ENCODE peak calls at places on chromosomes 4 and X, in ten cellular contexts. H, M, U, Y, W, J, L, R, T and K are unnamed samples.

GRCh38 chr4:139077567-139078355 is 62.2 kb downstream of the NOCT start:
- DNase-seq in H (no peak), M (no peak), U (no peak), Y (no peak), W (no peak), J (no peak), L (no peak), R (no peak), T (no peak), K (no peak)

GRCh38 chr4:157664726-157665125 is 444.2 kb downstream of the GRIA2 start:
- DNase-seq in H (no peak), M (peak; percentile 2), U (no peak), Y (no peak), W (no peak), J (no peak), L (no peak), R (no peak), T (no peak), K (no peak)

GRCh38 chr4:144178414-144178813 is 37.9 kb upstream of the GYPA start:
- DNase-seq in H (peak; percentile 52), M (peak; percentile 12), U (no peak), Y (no peak), W (no peak), J (no peak), L (no peak), R (no peak), T (no peak), K (no peak)

GRCh38 chrX:68842781-68843581 is 14.2 kb downstream of the EFNB1 start:
- DNase-seq in H (no peak), M (no peak), U (no peak), Y (no peak), W (no peak), J (no peak), L (peak; percentile 53), R (no peak), T (no peak), K (no peak)

GRCh38 chr4:87865960-87866598 is 33.3 kb downstream of the MEPE start:
- DNase-seq in H (no peak), M (no peak), U (no peak), Y (no peak), W (no peak), J (no peak), L (no peak), R (no peak), T (peak; percentile 42), K (no peak)

GRCh38 chr4:56844817-56845580 is 23.5 kb upstream of the SPINK2 start:
- DNase-seq in H (no peak), M (no peak), U (no peak), Y (no peak), W (no peak), J (no peak), L (no peak), R (no peak), T (no peak), K (no peak)

GRCh38 chr4:173360587-173361221 is 10.1 kb upstream of the SAP30 start:
- DNase-seq in H (peak; percentile 13), M (peak; percentile 34), U (no peak), Y (no peak), W (no peak), J (no peak), L (no peak), R (no peak), T (no peak), K (no peak)

GRCh38 chr4:187128971-187129370 is 405.3 kb upstream of the FAT1 start:
- DNase-seq in H (no peak), M (no peak), U (no peak), Y (no peak), W (no peak), J (no peak), L (no peak), R (no peak), T (no peak), K (no peak)

GRCh38 chrX:44244008-44244407 is 99.5 kb downstream of the EFHC2 start:
- DNase-seq in H (peak; percentile 3), M (peak; percentile 45), U (no peak), Y (no peak), W (no peak), J (peak; percentile 46), L (no peak), R (no peak), T (peak; percentile 17), K (peak; percentile 17)

GRCh38 chr4:48047421-48047844 is 30.9 kb downstream of the NIPAL1 start:
- DNase-seq in H (no peak), M (no peak), U (no peak), Y (peak; percentile 7), W (no peak), J (peak; percentile 47), L (no peak), R (peak; percentile 30), T (no peak), K (peak; percentile 86)

GRCh38 chr4:4866124-4866832 is 6.8 kb downstream of the MSX1 start:
- DNase-seq in H (peak; percentile 46), M (no peak), U (peak; percentile 58), Y (no peak), W (no peak), J (no peak), L (no peak), R (no peak), T (no peak), K (no peak)

GRCh38 chr4:36208884-36209473 is 35.3 kb downstream of the ARAP2 start:
- DNase-seq in H (no peak), M (no peak), U (no peak), Y (no peak), W (no peak), J (peak; percentile 49), L (no peak), R (no peak), T (no peak), K (no peak)

GRCh38 chr4:53532521-53532920 is 58.8 kb downstream of the LNX1 start:
- DNase-seq in H (no peak), M (peak; percentile 33), U (no peak), Y (no peak), W (no peak), J (no peak), L (no peak), R (no peak), T (no peak), K (no peak)

GRCh38 chr4:29970626-29971025 is 749.5 kb upstream of the PCDH7 start:
- DNase-seq in H (peak; percentile 41), M (no peak), U (no peak), Y (no peak), W (no peak), J (no peak), L (no peak), R (no peak), T (no peak), K (no peak)

GRCh38 chr4:186266699-186267467 is 894 bp downstream of the F11 start:
- DNase-seq in H (peak; percentile 65), M (no peak), U (peak; percentile 68), Y (no peak), W (no peak), J (no peak), L (no peak), R (no peak), T (no peak), K (no peak)

GRCh38 chrX:115462406-115462805 is 98.6 kb upstream of the PLS3 start:
- DNase-seq in H (no peak), M (no peak), U (no peak), Y (no peak), W (no peak), J (no peak), L (no peak), R (no peak), T (no peak), K (no peak)

GRCh38 chr4:22427676-22428075 is 88.2 kb downstream of the ADGRA3 start:
- DNase-seq in H (no peak), M (no peak), U (no peak), Y (no peak), W (no peak), J (no peak), L (no peak), R (no peak), T (no peak), K (no peak)